ENCODE peak calls at places on chromosomes 4 and X, in seven cellular contexts. One of them, this sample, is unnamed.

GRCh38 chrX:15790766-15791380 is 589 bp downstream of the ZRSR2 start:
- DNase-seq in cardiac muscle cell: peak; percentile 1
- DNase-seq in brain microvascular endothelial cell: no peak
- DNase-seq in tibial nerve: no peak
- DNase-seq in coronary artery: no peak
- DNase-seq in suprapubic skin: no peak
- DNase-seq in H1: no peak
- DNase-seq in this sample: no peak

GRCh38 chr4:1445716-1446445 is 39.6 kb upstream of the NKX1-1 start:
- DNase-seq in cardiac muscle cell: no peak
- DNase-seq in brain microvascular endothelial cell: no peak
- DNase-seq in tibial nerve: no peak
- DNase-seq in coronary artery: no peak
- DNase-seq in suprapubic skin: no peak
- DNase-seq in H1: no peak
- DNase-seq in this sample: no peak

GRCh38 chrX:134338527-134338926 is 101.5 kb downstream of the CCDC160 start:
- DNase-seq in cardiac muscle cell: no peak
- DNase-seq in brain microvascular endothelial cell: no peak
- DNase-seq in tibial nerve: no peak
- DNase-seq in coronary artery: no peak
- DNase-seq in suprapubic skin: no peak
- DNase-seq in H1: no peak
- DNase-seq in this sample: no peak

GRCh38 chrX:118226060-118226428 is 109.4 kb upstream of the KLHL13 start:
- DNase-seq in cardiac muscle cell: peak; percentile 39
- DNase-seq in brain microvascular endothelial cell: peak; percentile 3
- DNase-seq in tibial nerve: no peak
- DNase-seq in coronary artery: no peak
- DNase-seq in suprapubic skin: no peak
- DNase-seq in H1: no peak
- DNase-seq in this sample: peak; percentile 14

GRCh38 chrX:109350621-109351020 is 131.3 kb downstream of the GUCY2F start:
- DNase-seq in cardiac muscle cell: no peak
- DNase-seq in brain microvascular endothelial cell: no peak
- DNase-seq in tibial nerve: no peak
- DNase-seq in coronary artery: no peak
- DNase-seq in suprapubic skin: no peak
- DNase-seq in H1: no peak
- DNase-seq in this sample: no peak

GRCh38 chrX:48493890-48494364 is 14.9 kb upstream of the PORCN start:
- DNase-seq in cardiac muscle cell: peak; percentile 52
- DNase-seq in brain microvascular endothelial cell: peak; percentile 62
- DNase-seq in tibial nerve: no peak
- DNase-seq in coronary artery: no peak
- DNase-seq in suprapubic skin: no peak
- DNase-seq in H1: peak; percentile 58
- DNase-seq in this sample: no peak

GRCh38 chr4:168981942-168982341 is 28.1 kb downstream of the CBR4 start:
- DNase-seq in cardiac muscle cell: no peak
- DNase-seq in brain microvascular endothelial cell: no peak
- DNase-seq in tibial nerve: no peak
- DNase-seq in coronary artery: no peak
- DNase-seq in suprapubic skin: no peak
- DNase-seq in H1: no peak
- DNase-seq in this sample: no peak

GRCh38 chrX:81259714-81260395 is 58.0 kb downstream of the SH3BGRL start:
- DNase-seq in cardiac muscle cell: no peak
- DNase-seq in brain microvascular endothelial cell: no peak
- DNase-seq in tibial nerve: no peak
- DNase-seq in coronary artery: no peak
- DNase-seq in suprapubic skin: no peak
- DNase-seq in H1: no peak
- DNase-seq in this sample: peak; percentile 41

GRCh38 chrX:30141966-30142365 is 73.4 kb upstream of the MAGEB2 start:
- DNase-seq in cardiac muscle cell: peak; percentile 81
- DNase-seq in brain microvascular endothelial cell: peak; percentile 34
- DNase-seq in tibial nerve: no peak
- DNase-seq in coronary artery: no peak
- DNase-seq in suprapubic skin: no peak
- DNase-seq in H1: no peak
- DNase-seq in this sample: peak; percentile 9

GRCh38 chr4:40865696-40866095 is 115.9 kb downstream of the NSUN7 start:
- DNase-seq in cardiac muscle cell: no peak
- DNase-seq in brain microvascular endothelial cell: no peak
- DNase-seq in tibial nerve: no peak
- DNase-seq in coronary artery: no peak
- DNase-seq in suprapubic skin: no peak
- DNase-seq in H1: no peak
- DNase-seq in this sample: peak; percentile 44

GRCh38 chrX:44344194-44344593 is 722 bp upstream of the EFHC2 start:
- DNase-seq in cardiac muscle cell: no peak
- DNase-seq in brain microvascular endothelial cell: no peak
- DNase-seq in tibial nerve: no peak
- DNase-seq in coronary artery: no peak
- DNase-seq in suprapubic skin: no peak
- DNase-seq in H1: no peak
- DNase-seq in this sample: no peak

GRCh38 chrX:9907645-9908387 is 59.3 kb upstream of the CLDN34 start:
- DNase-seq in cardiac muscle cell: no peak
- DNase-seq in brain microvascular endothelial cell: peak; percentile 77
- DNase-seq in tibial nerve: no peak
- DNase-seq in coronary artery: no peak
- DNase-seq in suprapubic skin: no peak
- DNase-seq in H1: no peak
- DNase-seq in this sample: peak; percentile 93

GRCh38 chr4:79757580-79757979 is 315.4 kb downstream of the ANTXR2 start:
- DNase-seq in cardiac muscle cell: no peak
- DNase-seq in brain microvascular endothelial cell: no peak
- DNase-seq in tibial nerve: no peak
- DNase-seq in coronary artery: no peak
- DNase-seq in suprapubic skin: no peak
- DNase-seq in H1: no peak
- DNase-seq in this sample: peak; percentile 26

GRCh38 chrX:136147320-136147901 is at the start of gene FHL1:
- DNase-seq in cardiac muscle cell: peak; percentile 62
- DNase-seq in brain microvascular endothelial cell: no peak
- DNase-seq in tibial nerve: peak; percentile 38
- DNase-seq in coronary artery: peak; percentile 84
- DNase-seq in suprapubic skin: peak; percentile 75
- DNase-seq in H1: peak; percentile 50
- DNase-seq in this sample: no peak

DNA sequence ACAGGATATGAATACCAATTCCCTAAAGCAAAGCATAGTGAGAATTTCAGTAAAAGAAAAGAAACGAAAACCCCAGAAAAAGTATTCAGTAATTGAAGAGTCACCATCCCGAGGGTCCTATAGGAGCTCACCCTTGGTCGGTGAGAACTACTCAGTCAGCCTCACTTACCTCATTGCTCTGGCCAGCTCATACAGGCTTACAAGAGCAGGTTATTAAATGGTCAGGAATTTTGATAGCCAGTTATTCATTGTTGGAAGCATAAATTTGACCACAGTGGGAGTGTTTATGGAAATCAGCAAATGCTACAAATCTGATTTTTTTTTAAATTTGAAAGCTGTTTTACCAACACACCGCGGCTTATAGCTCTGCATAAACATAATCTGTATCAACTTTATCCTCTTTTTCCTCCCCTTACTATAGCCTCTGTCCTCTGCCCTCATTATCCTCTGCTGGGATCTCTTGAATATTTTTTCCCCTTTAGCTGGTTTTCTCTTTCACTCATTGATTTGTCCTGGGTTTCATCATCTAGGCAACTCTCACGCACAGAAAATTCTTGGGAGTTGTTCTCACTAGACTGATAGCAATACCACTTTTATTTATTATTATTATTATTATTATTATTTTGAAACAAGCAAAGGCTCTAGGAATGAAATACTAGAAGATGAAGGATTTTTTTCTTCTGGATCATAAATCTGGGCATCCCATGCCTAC is 11.1 kb upstream of the CXCL2 start:
- DNase-seq in cardiac muscle cell: no peak
- DNase-seq in brain microvascular endothelial cell: peak; percentile 91
- DNase-seq in tibial nerve: no peak
- DNase-seq in coronary artery: no peak
- DNase-seq in suprapubic skin: no peak
- DNase-seq in H1: no peak
- DNase-seq in this sample: peak; percentile 97
- H3K27ac ChIP-seq in cardiac muscle cell: no peak overlapping the region
- H3K27ac ChIP-seq in brain microvascular endothelial cell: peak overlapping the region; percentile 99
- H3K27ac ChIP-seq in tibial nerve: no peak overlapping the region
- H3K27ac ChIP-seq in coronary artery: peak overlapping the region; percentile 81
- H3K27ac ChIP-seq in suprapubic skin: peak overlapping the region; percentile 2
- H3K27ac ChIP-seq in H1: no peak overlapping the region
- H3K27ac ChIP-seq in this sample: peak overlapping the region; percentile 97

GRCh38 chrX:37815366-37815765 is 32.0 kb downstream of the DYNLT3 start:
- DNase-seq in cardiac muscle cell: no peak
- DNase-seq in brain microvascular endothelial cell: no peak
- DNase-seq in tibial nerve: no peak
- DNase-seq in coronary artery: no peak
- DNase-seq in suprapubic skin: no peak
- DNase-seq in H1: no peak
- DNase-seq in this sample: no peak
- H3K27ac ChIP-seq in cardiac muscle cell: no peak overlapping the region
- H3K27ac ChIP-seq in brain microvascular endothelial cell: no peak overlapping the region
- H3K27ac ChIP-seq in tibial nerve: no peak overlapping the region
- H3K27ac ChIP-seq in coronary artery: no peak overlapping the region
- H3K27ac ChIP-seq in suprapubic skin: no peak overlapping the region
- H3K27ac ChIP-seq in H1: no peak overlapping the region
- H3K27ac ChIP-seq in this sample: no peak overlapping the region

GRCh38 chr4:26217961-26218676 is 102.7 kb upstream of the RBPJ start:
- DNase-seq in cardiac muscle cell: no peak
- DNase-seq in brain microvascular endothelial cell: no peak
- DNase-seq in tibial nerve: peak; percentile 15
- DNase-seq in coronary artery: no peak
- DNase-seq in suprapubic skin: no peak
- DNase-seq in H1: no peak
- DNase-seq in this sample: no peak
- H3K27ac ChIP-seq in cardiac muscle cell: no peak overlapping the region
- H3K27ac ChIP-seq in brain microvascular endothelial cell: no peak overlapping the region
- H3K27ac ChIP-seq in tibial nerve: no peak overlapping the region
- H3K27ac ChIP-seq in coronary artery: no peak overlapping the region
- H3K27ac ChIP-seq in suprapubic skin: peak overlapping the region; percentile 79
- H3K27ac ChIP-seq in H1: no peak overlapping the region
- H3K27ac ChIP-seq in this sample: no peak overlapping the region

GRCh38 chr4:87912164-87913004 is 63.1 kb upstream of the SPP1 start:
- DNase-seq in cardiac muscle cell: no peak
- DNase-seq in brain microvascular endothelial cell: no peak
- DNase-seq in tibial nerve: no peak
- DNase-seq in coronary artery: no peak
- DNase-seq in suprapubic skin: no peak
- DNase-seq in H1: no peak
- DNase-seq in this sample: no peak

GRCh38 chr4:87913871-87914270 is 61.6 kb upstream of the SPP1 start:
- DNase-seq in cardiac muscle cell: no peak
- DNase-seq in brain microvascular endothelial cell: no peak
- DNase-seq in tibial nerve: no peak
- DNase-seq in coronary artery: no peak
- DNase-seq in suprapubic skin: no peak
- DNase-seq in H1: no peak
- DNase-seq in this sample: peak; percentile 25

GRCh38 chr4:87911252-87911774 is 64.2 kb upstream of the SPP1 start:
- DNase-seq in cardiac muscle cell: peak; percentile 6
- DNase-seq in brain microvascular endothelial cell: no peak
- DNase-seq in tibial nerve: no peak
- DNase-seq in coronary artery: no peak
- DNase-seq in suprapubic skin: no peak
- DNase-seq in H1: no peak
- DNase-seq in this sample: no peak

GRCh38 chr4:87908341-87908740 is 67.2 kb upstream of the SPP1 start:
- DNase-seq in cardiac muscle cell: no peak
- DNase-seq in brain microvascular endothelial cell: no peak
- DNase-seq in tibial nerve: no peak
- DNase-seq in coronary artery: no peak
- DNase-seq in suprapubic skin: no peak
- DNase-seq in H1: no peak
- DNase-seq in this sample: no peak

GRCh38 chr4:87910795-87911194 is 64.7 kb upstream of the SPP1 start:
- DNase-seq in cardiac muscle cell: no peak
- DNase-seq in brain microvascular endothelial cell: no peak
- DNase-seq in tibial nerve: no peak
- DNase-seq in coronary artery: no peak
- DNase-seq in suprapubic skin: no peak
- DNase-seq in H1: no peak
- DNase-seq in this sample: no peak
- H3K27ac ChIP-seq in cardiac muscle cell: peak overlapping the region; percentile 43
- H3K27ac ChIP-seq in brain microvascular endothelial cell: no peak overlapping the region
- H3K27ac ChIP-seq in tibial nerve: no peak overlapping the region
- H3K27ac ChIP-seq in coronary artery: no peak overlapping the region
- H3K27ac ChIP-seq in suprapubic skin: no peak overlapping the region
- H3K27ac ChIP-seq in H1: no peak overlapping the region
- H3K27ac ChIP-seq in this sample: no peak overlapping the region

GRCh38 chr4:142697928-142698327 is 148.2 kb downstream of the INPP4B start:
- DNase-seq in cardiac muscle cell: no peak
- DNase-seq in brain microvascular endothelial cell: no peak
- DNase-seq in tibial nerve: no peak
- DNase-seq in coronary artery: no peak
- DNase-seq in suprapubic skin: no peak
- DNase-seq in H1: no peak
- DNase-seq in this sample: no peak
- H3K27ac ChIP-seq in cardiac muscle cell: no peak overlapping the region
- H3K27ac ChIP-seq in brain microvascular endothelial cell: no peak overlapping the region
- H3K27ac ChIP-seq in tibial nerve: no peak overlapping the region
- H3K27ac ChIP-seq in coronary artery: no peak overlapping the region
- H3K27ac ChIP-seq in suprapubic skin: no peak overlapping the region
- H3K27ac ChIP-seq in H1: no peak overlapping the region
- H3K27ac ChIP-seq in this sample: no peak overlapping the region

DNA sequence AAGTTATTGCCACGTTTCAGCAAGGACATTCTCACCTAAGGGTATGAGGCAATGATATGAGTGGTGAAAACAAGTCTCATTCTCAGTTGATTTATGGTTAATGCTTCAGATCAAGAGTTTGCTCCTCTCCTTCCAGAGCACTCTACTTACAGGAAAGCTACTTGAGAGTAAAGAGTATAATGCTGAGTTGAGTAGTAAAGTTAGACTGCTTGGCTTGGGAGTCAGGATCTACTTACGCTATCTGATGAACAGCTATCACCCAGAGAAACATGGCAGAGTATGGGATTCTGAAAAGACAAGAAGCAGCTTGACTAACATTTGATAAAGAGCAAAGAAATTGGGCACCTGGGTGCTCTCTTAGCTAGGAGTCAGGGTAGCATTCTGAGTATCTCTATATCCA is 211.8 kb downstream of the GLUD2 start:
- DNase-seq in cardiac muscle cell: no peak
- DNase-seq in brain microvascular endothelial cell: no peak
- DNase-seq in tibial nerve: no peak
- DNase-seq in coronary artery: no peak
- DNase-seq in suprapubic skin: no peak
- DNase-seq in H1: no peak
- DNase-seq in this sample: no peak
- H3K27ac ChIP-seq in cardiac muscle cell: no peak overlapping the region
- H3K27ac ChIP-seq in brain microvascular endothelial cell: no peak overlapping the region
- H3K27ac ChIP-seq in tibial nerve: no peak overlapping the region
- H3K27ac ChIP-seq in coronary artery: no peak overlapping the region
- H3K27ac ChIP-seq in suprapubic skin: no peak overlapping the region
- H3K27ac ChIP-seq in H1: no peak overlapping the region
- H3K27ac ChIP-seq in this sample: no peak overlapping the region

This sample was measured in astrocyte.